ENCODE peak calls at places on chromosome 21, in nine cellular contexts. S is NCI-H2029, N is psoas muscle, M is prostate gland, Y is NCI-H774, O is mesendoderm, H is heart right ventricle, K is endothelial cell, X is neural progenitor cell. T is an unnamed sample.

GRCh38 chr21:44529503-44530125 is 10.4 kb downstream of the KRTAP10-1 start:
- DNase-seq in S (no peak), N (peak; percentile 32), M (no peak), Y (no peak), O (no peak), H (no peak), K (no peak), X (no peak), T (no peak)

GRCh38 chr21:43903451-43904091 is 38.5 kb downstream of the AGPAT3 start:
- DNase-seq in S (no peak), N (peak; percentile 84), M (no peak), Y (peak; percentile 8), O (no peak), H (peak; percentile 32), K (no peak), X (no peak), T (peak; percentile 73)

GRCh38 chr21:38875694-38876492 is 70.2 kb downstream of the ETS2 start:
- DNase-seq in S (peak; percentile 10), N (no peak), M (no peak), Y (no peak), O (no peak), H (no peak), K (no peak), X (no peak), T (no peak)

GRCh38 chr21:20519076-20519475 is 479.1 kb upstream of the NCAM2 start:
- DNase-seq in S (no peak), N (no peak), M (no peak), Y (no peak), O (no peak), H (no peak), K (no peak), X (no peak), T (no peak)

GRCh38 chr21:16587141-16587570 is 857.4 kb downstream of the USP25 start:
- DNase-seq in S (peak; percentile 84), N (peak; percentile 76), M (peak; percentile 84), Y (peak; percentile 74), O (peak; percentile 58), H (peak; percentile 50), K (no peak), X (no peak), T (peak; percentile 95)

GRCh38 chr21:31908106-31909031 is 35.5 kb downstream of the HUNK start:
- DNase-seq in S (no peak), N (no peak), M (peak; percentile 62), Y (no peak), O (peak; percentile 74), H (no peak), K (no peak), X (peak; percentile 24), T (no peak)

GRCh38 chr21:37915516-37915915 is 741 bp downstream of the KCNJ6 start:
- DNase-seq in S (peak; percentile 3), N (no peak), M (no peak), Y (no peak), O (peak; percentile 7), H (no peak), K (peak; percentile 11), X (peak; percentile 36), T (no peak)

GRCh38 chr21:37670883-37671282 is 245.4 kb downstream of the KCNJ6 start:
- DNase-seq in S (peak; percentile 48), N (no peak), M (no peak), Y (no peak), O (no peak), H (no peak), K (no peak), X (no peak), T (no peak)

GRCh38 chr21:36487641-36488307 is 7.9 kb upstream of the CLDN14 start:
- DNase-seq in S (peak; percentile 80), N (no peak), M (peak; percentile 90), Y (peak; percentile 55), O (no peak), H (no peak), K (no peak), X (no peak), T (peak; percentile 59)

GRCh38 chr21:26715116-26715515 is 130.1 kb downstream of the ADAMTS1 start:
- DNase-seq in S (no peak), N (no peak), M (no peak), Y (no peak), O (peak; percentile 87), H (no peak), K (no peak), X (no peak), T (no peak)

GRCh38 chr21:35084869-35085268 is 35.8 kb upstream of the RUNX1 start:
- DNase-seq in S (no peak), N (no peak), M (no peak), Y (no peak), O (no peak), H (no peak), K (no peak), X (no peak), T (no peak)

GRCh38 chr21:42233067-42233981 is 14.4 kb downstream of the ABCG1 start:
- DNase-seq in S (peak; percentile 86), N (peak; percentile 93), M (peak; percentile 69), Y (no peak), O (peak; percentile 61), H (peak; percentile 75), K (peak; percentile 53), X (no peak), T (no peak)

GRCh38 chr21:44345495-44345894 is 6.3 kb upstream of the CFAP410 start:
- DNase-seq in S (no peak), N (no peak), M (no peak), Y (no peak), O (no peak), H (no peak), K (no peak), X (no peak), T (no peak)

GRCh38 chr21:46357684-46358425 is 33.9 kb downstream of the PCNT start:
- DNase-seq in S (no peak), N (peak; percentile 85), M (no peak), Y (no peak), O (no peak), H (no peak), K (no peak), X (no peak), T (no peak)

GRCh38 chr21:45607021-45607921 is 36.3 kb upstream of the PCBP3 start:
- DNase-seq in S (no peak), N (no peak), M (no peak), Y (no peak), O (no peak), H (no peak), K (no peak), X (no peak), T (no peak)

T was measured in LNCaP clone FGC.